ENCODE peak calls at places on chromosomes 16 and 17, in five cellular contexts. R, S, M, Y and K are unnamed samples.

GRCh38 chr17:39787743-39788484 is 50.2 kb downstream of the GRB7 start:
- DNase-seq in R (no peak), S (no peak), M (no peak), Y (no peak), K (no peak)

GRCh38 chr17:27496501-27496943 is 40.3 kb downstream of the KSR1 start:
- DNase-seq in R (no peak), S (peak; percentile 80), M (no peak), Y (no peak), K (no peak)

GRCh38 chr17:9233271-9233599 is 211.9 kb downstream of the NTN1 start:
- DNase-seq in R (no peak), S (no peak), M (peak; percentile 46), Y (no peak), K (no peak)

GRCh38 chr17:78026381-78026780 is 67.9 kb downstream of the TNRC6C start:
- DNase-seq in R (no peak), S (no peak), M (no peak), Y (no peak), K (no peak)

GRCh38 chr16:50253511-50253903 is 12.8 kb upstream of the ADCY7 start:
- DNase-seq in R (no peak), S (no peak), M (peak; percentile 41), Y (peak; percentile 55), K (no peak)

GRCh38 chr17:76940293-76940692 is 72.1 kb downstream of the MGAT5B start:
- DNase-seq in R (no peak), S (no peak), M (no peak), Y (no peak), K (no peak)

GRCh38 chr16:2707368-2708289 is 12.4 kb downstream of the PRSS27 start:
- DNase-seq in R (no peak), S (no peak), M (no peak), Y (no peak), K (no peak)

GRCh38 chr16:67101683-67102082 is 8.1 kb upstream of the PHAF1 start:
- DNase-seq in R (no peak), S (no peak), M (no peak), Y (no peak), K (no peak)

GRCh38 chr16:27313422-27314160 is at the start of gene IL4R:
- DNase-seq in R (peak; percentile 42), S (peak; percentile 95), M (peak; percentile 86), Y (peak; percentile 84), K (no peak)

GRCh38 chr17:9211133-9211765 is 189.9 kb downstream of the NTN1 start:
- DNase-seq in R (peak; percentile 63), S (no peak), M (no peak), Y (no peak), K (no peak)

GRCh38 chr16:66661210-66661560 is 35.4 kb downstream of the CMTM4 start:
- DNase-seq in R (no peak), S (no peak), M (no peak), Y (no peak), K (no peak)

GRCh38 chr16:73768786-73769203 is 527.8 kb upstream of the PSMD7 start:
- DNase-seq in R (no peak), S (no peak), M (no peak), Y (no peak), K (no peak)

GRCh38 chr16:81335669-81336068 is 20.9 kb downstream of the GAN start:
- DNase-seq in R (no peak), S (no peak), M (no peak), Y (no peak), K (no peak)

GRCh38 chr17:56359518-56359917 is 206.2 kb downstream of the ANKFN1 start:
- DNase-seq in R (no peak), S (no peak), M (no peak), Y (no peak), K (no peak)

GRCh38 chr16:83701494-83701893 is 106.3 kb upstream of the HSBP1 start:
- DNase-seq in R (peak; percentile 53), S (no peak), M (no peak), Y (no peak), K (no peak)

GRCh38 chr16:58563235-58563634 is 47.9 kb downstream of the SETD6 start:
- DNase-seq in R (peak; percentile 16), S (no peak), M (no peak), Y (no peak), K (no peak)

DNA sequence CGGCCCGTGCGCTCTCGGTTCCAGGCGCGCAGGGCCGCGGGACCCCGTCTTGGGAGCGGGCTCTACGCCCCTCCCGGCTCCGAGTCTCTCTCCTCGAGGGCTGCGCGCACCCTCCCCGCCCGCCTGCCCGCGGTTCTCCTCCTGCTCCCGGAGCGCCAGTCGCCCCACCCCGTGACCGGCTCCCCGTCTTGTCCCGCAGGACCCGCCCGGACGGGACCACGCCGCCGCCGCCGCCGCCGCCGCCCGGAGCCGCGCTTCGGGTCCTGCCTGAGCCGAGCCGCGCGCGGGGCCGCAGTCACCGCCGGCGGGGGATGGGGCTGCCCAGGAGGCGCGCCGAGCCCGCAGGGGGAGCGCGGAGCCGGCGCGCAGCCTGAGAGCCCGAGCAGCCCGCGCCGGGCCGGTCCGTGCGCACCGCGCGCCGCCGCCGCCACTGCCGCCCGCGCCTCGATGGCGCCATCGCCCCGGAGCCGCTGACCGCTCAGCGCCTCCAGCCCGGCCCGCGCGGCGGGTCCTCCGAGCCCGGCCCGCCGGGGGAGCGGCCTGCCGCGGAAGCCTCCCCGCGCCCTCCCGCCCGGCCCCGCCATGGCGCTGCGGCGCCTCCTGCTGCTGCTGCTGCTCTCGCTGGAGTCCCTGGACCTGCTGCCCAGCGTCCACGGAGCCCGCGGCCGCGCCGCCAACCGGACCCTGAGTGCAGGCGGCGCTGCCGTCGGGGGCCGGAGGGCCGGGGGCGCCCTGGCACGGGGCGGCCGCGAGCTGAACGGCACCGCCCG is at the start of gene SHISA6:
- DNase-seq in R (peak; percentile 60), S (no peak), M (peak; percentile 61), Y (no peak), K (no peak)
- H3K4me3 ChIP-seq in R (peak within 1 kb of the TSS; percentile 65), S (no peak within 1 kb of the TSS), M (peak within 1 kb of the TSS; percentile 5), Y (peak within 1 kb of the TSS; percentile 25), K (peak within 1 kb of the TSS; percentile 43)

GRCh38 chr16:75294773-75295172 is 43.3 kb upstream of the BCAR1 start:
- DNase-seq in R (no peak), S (no peak), M (no peak), Y (no peak), K (no peak)
- H3K4me1 ChIP-seq in R (peaks cover 33% of the 10 kb centered on the region), S (no peaks in the 10 kb centered on the region), M (no peaks in the 10 kb centered on the region), Y (peaks cover 31% of the 10 kb centered on the region), K (peaks cover 11% of the 10 kb centered on the region)

DNA sequence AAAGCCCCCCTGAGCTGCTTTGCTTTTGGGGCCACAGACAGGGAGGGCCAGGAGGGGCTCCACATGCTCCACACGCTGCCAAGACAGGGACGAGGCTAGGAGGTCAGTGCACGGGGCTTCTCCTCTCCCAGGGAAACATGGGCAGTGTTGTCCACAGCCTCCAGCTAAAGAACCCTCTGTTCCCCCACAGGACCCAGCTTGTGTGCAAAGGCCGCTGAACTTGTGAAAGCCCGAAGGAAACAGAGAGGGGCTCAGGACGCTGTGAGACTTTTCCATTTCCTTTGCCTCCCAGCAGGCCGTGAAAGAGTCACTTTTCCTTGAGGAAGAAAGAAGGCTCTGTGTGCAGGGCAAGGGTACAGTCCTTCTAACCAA is 9.7 kb downstream of the CDRT4 start:
- DNase-seq in R (no peak), S (no peak), M (no peak), Y (no peak), K (no peak)
- H3K4me3 ChIP-seq in R (no peak overlapping the region), S (no peak overlapping the region), M (no peak overlapping the region), Y (no peak overlapping the region), K (peak overlapping the region; percentile 10)

DNA sequence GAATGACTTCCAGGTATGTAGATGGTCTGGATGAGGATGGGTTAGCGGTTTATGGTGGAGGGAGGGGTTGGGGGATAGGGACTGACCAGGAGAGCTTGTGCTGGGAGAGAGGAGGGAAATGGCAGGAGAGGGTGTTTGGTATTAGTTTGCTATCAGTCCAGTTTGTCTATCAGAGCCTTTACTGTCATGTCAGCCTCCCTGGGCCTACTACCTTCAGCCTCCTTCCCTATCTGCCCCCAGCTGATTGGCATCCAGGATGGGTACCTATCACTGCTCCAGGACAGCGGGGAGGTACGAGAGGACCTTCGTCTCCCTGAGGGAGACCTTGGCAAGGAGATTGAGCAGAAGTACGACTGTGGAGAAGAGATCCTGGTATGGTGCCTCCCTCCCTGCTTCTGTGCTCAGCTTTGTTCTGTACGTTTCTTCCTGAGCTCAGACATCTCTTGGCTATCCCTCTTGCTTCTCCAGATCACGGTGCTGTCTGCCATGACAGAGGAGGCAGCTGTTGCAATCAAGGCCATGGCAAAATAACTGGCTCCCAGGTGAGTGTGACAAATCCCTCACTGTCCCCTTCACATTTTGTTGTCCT is 3.8 kb downstream of the EIF5A start:
- DNase-seq in R (no peak), S (no peak), M (no peak), Y (no peak), K (no peak)
- H3K4me1 ChIP-seq in R (peaks cover 28% of the 10 kb centered on the region), S (peaks cover 4% of the 10 kb centered on the region), M (peaks cover 32% of the 10 kb centered on the region), Y (peaks cover 53% of the 10 kb centered on the region), K (peaks cover 60% of the 10 kb centered on the region)